ENCODE peak calls at places on chromosomes 7 and 10, in eight cellular contexts. A is stomach, H is upper lobe of left lung, I is A549, T is suprapubic skin, Q is tibial nerve, B is transverse colon, V is ovary. C is an unnamed sample.

GRCh38 chr7:147774461-147774860 is 816.1 kb upstream of the C7orf33 start:
- DNase-seq in A (no peak), H (no peak), Q (no peak), B (no peak), T (no peak), V (no peak), I (no peak), C (no peak)

GRCh38 chr10:17368708-17369272 is 85.6 kb downstream of the ST8SIA6 start:
- DNase-seq in A (no peak), Q (no peak), T (no peak), B (no peak), H (no peak), I (no peak), V (no peak), C (no peak)

GRCh38 chr10:83343676-83344075 is 795.6 kb upstream of the GHITM start:
- DNase-seq in T (no peak), Q (no peak), B (no peak), V (no peak), A (no peak), H (no peak), I (no peak), C (no peak)

GRCh38 chr10:129491123-129491734 is 24.2 kb downstream of the MGMT start:
- DNase-seq in I (no peak), A (no peak), H (no peak), V (no peak), Q (no peak), B (no peak), T (no peak), C (no peak)

GRCh38 chr7:27213150-27213903 is 13.4 kb upstream of the HOXA13 start:
- DNase-seq in I (no peak), Q (no peak), B (no peak), V (no peak), H (peak; percentile 79), A (no peak), T (no peak), C (no peak)

GRCh38 chr7:3943265-3943664 is 642.2 kb downstream of the SDK1 start:
- DNase-seq in A (no peak), H (no peak), V (no peak), I (no peak), Q (no peak), B (peak; percentile 50), T (no peak), C (no peak)

GRCh38 chr7:29825750-29826529 is 19.6 kb downstream of the WIPF3 start:
- DNase-seq in H (no peak), Q (no peak), T (no peak), A (no peak), V (no peak), I (no peak), B (no peak), C (no peak)

GRCh38 chr10:127024655-127025054 is 119.4 kb downstream of the DOCK1 start:
- DNase-seq in Q (no peak), B (no peak), A (no peak), T (no peak), H (no peak), V (no peak), I (no peak), C (peak; percentile 92)

GRCh38 chr7:107186242-107186641 is 17.4 kb downstream of the HBP1 start:
- DNase-seq in V (no peak), H (no peak), Q (no peak), A (no peak), T (no peak), I (no peak), B (no peak), C (no peak)

GRCh38 chr7:92763636-92764423 is 72.5 kb downstream of the CDK6 start:
- DNase-seq in V (no peak), T (no peak), Q (no peak), I (peak; percentile 78), B (no peak), H (no peak), A (no peak), C (no peak)

GRCh38 chr10:97400665-97401454 is at the start of gene RRP12:
- DNase-seq in T (peak; percentile 91), I (peak; percentile 99), A (peak; percentile 90), V (peak; percentile 82), Q (peak; percentile 90), B (peak; percentile 90), H (peak; percentile 92), C (peak; percentile 95)

DNA sequence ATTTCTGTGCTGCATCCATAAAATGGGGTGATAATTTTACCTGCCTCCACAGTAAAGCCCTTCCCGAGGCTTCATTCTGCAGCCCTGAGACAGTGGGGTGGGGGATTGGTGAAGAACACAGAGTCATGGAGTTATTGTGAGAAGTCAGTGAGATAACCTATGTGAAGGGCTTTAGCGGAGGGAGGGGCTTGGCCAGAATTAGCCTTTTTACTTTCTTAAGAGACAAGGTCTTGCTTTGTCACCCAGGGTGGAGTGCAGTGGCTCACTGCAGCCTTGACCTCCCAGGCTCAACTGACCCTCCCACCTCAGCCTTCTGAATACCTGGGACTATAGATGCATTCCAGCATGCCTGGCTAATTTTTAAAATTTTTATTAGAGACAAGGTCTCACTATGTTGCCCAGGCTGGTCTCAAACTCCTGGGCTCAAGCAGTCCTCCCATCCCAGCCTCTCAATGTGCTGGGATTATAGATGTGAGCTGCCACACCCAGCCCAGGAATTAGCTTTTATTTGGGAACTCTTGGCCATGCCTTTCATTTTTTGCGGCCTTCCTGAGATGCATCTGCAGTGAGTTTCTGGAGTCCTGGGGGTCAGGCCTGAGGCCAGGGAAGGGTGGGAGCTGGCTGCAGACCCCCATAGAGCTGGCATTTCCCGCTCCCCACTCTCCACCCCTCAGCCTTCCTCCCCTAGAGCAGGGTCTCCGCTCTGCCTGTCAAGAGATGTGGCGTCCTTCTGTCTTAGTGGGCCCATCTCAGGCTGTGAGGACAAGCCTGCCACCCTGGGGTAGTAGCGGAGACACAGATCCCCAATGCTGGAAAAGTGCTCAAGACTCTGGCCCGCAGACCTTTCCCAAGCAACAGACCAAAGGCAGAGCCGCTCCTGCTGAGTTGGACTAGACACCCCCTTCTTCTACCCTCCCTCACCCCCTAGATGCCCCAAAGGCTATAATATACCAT is 77.0 kb downstream of the ZMIZ1 start:
- DNase-seq in T (no peak), V (no peak), B (no peak), I (no peak), H (no peak), A (no peak), Q (no peak), C (no peak)
- H3K4me1 ChIP-seq in T (peaks cover 87% of the 10 kb centered on the region), V (peaks cover 56% of the 10 kb centered on the region), B (peaks cover 69% of the 10 kb centered on the region), I (peaks cover 87% of the 10 kb centered on the region), H (peaks cover 98% of the 10 kb centered on the region), A (peaks cover 85% of the 10 kb centered on the region), Q (peaks cover 22% of the 10 kb centered on the region), C (peaks cover 100% of the 10 kb centered on the region)

GRCh38 chr10:72050873-72051272 is 37.5 kb downstream of the SPOCK2 start:
- DNase-seq in B (no peak), T (no peak), Q (no peak), I (no peak), V (no peak), A (no peak), H (no peak), C (no peak)
- TF ChIP-seq EP300 in B (no peak), T (no peak), Q (no peak), I (no peak), V (no peak), A (no peak), H (no peak), C (no peak)

DNA sequence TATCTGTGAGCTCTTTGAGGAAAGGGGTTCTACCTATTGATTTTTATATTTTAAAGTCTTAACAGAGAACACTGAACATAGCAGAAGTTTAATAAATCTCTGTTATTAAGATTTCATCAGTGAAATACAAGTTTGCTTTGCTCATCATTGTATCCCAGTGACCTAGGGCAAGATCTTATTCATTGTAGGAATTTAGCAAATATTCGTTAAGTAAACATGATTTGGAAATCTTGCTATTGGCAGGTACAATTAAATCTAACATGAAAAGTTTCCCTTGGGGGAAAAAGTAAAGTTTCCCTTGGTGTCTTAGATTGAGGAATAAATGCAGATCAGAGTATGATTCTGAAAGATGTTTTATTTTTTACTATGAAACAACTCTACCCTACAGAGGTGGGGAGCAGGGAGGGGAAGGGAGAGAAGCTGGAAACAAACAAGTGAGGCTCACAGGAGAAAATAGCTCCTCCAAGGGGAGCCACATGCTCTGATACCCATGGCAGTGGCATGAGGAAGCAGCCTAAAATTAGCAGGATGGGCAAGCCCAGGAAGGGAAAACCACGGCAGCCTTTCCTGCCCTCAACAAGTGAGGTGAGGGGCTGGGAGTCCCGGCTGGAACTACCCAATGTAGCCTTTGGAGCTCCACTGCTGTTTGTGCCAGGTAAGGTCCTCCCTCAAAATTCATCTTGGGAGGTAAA is 12.4 kb upstream of the HERC4 start:
- DNase-seq in V (no peak), Q (no peak), I (peak; percentile 36), B (no peak), A (no peak), H (no peak), T (no peak), C (no peak)
- H3K4me1 ChIP-seq in V (no peaks in the 10 kb centered on the region), Q (no peaks in the 10 kb centered on the region), I (peaks cover 74% of the 10 kb centered on the region), B (no peaks in the 10 kb centered on the region), A (no peaks in the 10 kb centered on the region), H (no peaks in the 10 kb centered on the region), T (no peaks in the 10 kb centered on the region), C (no peaks in the 10 kb centered on the region)

DNA sequence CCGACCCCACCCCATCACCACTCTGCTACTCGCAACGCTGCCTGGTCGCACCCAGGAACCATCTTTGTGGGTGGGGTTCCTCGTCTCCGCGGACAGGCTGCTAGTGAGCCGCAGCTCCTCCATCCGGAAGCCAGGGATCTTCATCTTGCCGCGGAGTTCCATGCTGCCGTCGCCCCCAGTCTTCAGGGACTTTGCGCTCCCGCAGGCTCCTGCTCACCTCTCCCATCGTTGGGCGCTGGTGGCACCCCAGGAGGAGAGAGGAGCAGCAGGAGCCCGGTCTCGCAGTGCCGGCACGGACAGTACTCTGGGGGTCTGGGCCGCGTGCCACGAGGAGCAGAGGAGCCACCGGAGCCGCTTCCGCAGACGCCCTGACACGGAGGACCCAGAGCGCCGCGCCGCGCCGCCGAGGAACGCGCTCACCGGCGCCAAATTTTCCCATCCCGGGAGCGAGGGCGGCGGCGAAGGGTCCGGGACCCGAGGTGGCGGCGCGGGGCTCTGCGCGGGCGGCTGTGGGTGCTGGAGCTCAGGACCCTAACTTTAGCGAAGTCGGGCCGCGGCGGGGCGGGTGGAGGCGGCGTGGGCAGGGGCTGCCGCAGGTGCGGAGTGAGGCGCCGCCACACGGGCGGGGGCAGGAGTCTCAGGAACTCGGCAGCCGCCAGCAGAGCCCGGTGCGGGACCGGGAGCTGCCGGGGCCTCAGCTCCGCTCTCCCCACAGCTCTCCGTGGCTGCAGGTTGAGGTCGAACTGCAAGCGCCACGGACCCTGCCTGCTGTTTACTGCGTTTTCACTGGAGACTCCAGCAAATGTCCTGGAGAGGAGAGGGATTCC is 750.2 kb upstream of the SORCS1 start:
- DNase-seq in H (peak; percentile 84), V (no peak), A (no peak), B (peak; percentile 7), I (no peak), T (no peak), Q (no peak), C (peak; percentile 58)
- TF ChIP-seq EP300 in H (no peak), V (no peak), A (no peak), B (no peak), I (no peak), T (no peak), Q (no peak), C (no peak)

DNA sequence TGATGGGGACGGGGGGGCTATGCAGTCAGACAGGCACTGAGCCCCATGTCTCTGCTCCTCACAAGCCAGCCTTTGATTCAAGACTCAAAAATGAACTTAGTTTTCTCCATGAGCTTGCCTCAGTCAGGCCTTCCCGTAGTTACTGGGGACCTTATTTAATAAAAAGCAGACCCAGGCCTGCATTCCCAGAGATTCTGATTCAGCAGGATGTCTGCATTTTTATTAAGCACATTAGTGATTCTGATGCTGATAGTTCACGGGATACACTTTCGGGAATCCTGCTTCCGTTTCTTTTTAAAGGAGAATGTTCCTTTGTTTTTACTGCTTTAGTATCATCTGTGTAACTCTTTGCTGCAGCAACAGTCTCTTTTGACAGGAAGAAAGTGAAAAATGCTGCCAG is 28.3 kb upstream of the PLPP4 start:
- DNase-seq in T (no peak), A (no peak), I (no peak), H (no peak), Q (no peak), V (no peak), B (no peak), C (no peak)
- H3K4me1 ChIP-seq in T (peaks cover 6% of the 10 kb centered on the region), A (no peaks in the 10 kb centered on the region), I (no peaks in the 10 kb centered on the region), H (no peaks in the 10 kb centered on the region), Q (no peaks in the 10 kb centered on the region), V (no peaks in the 10 kb centered on the region), B (no peaks in the 10 kb centered on the region), C (no peaks in the 10 kb centered on the region)